ENCODE peak calls at places on chromosomes 2 and 18, in four cellular contexts. One of them, this sample, is unnamed.

GRCh38 chr2:197909377-197909776 is 105.0 kb downstream of the PLCL1 start:
- DNase-seq in left lung: no peak
- DNase-seq in skeletal muscle cell: peak
- DNase-seq in BJ: peak
- DNase-seq in this sample: no peak

GRCh38 chr2:142918624-142919023 is 41.2 kb downstream of the KYNU start:
- DNase-seq in left lung: no peak
- DNase-seq in skeletal muscle cell: no peak
- DNase-seq in BJ: no peak
- DNase-seq in this sample: no peak

GRCh38 chr2:22957441-22957840 is 427.5 kb upstream of the KLHL29 start:
- DNase-seq in left lung: no peak
- DNase-seq in skeletal muscle cell: no peak
- DNase-seq in BJ: no peak
- DNase-seq in this sample: no peak

GRCh38 chr18:54222922-54223567 is 1.4 kb downstream of the MBD2 start:
- DNase-seq in left lung: no peak
- DNase-seq in skeletal muscle cell: no peak
- DNase-seq in BJ: no peak
- DNase-seq in this sample: no peak

GRCh38 chr2:231925303-231926179 is 655 bp downstream of the NPPC start:
- DNase-seq in left lung: peak
- DNase-seq in skeletal muscle cell: peak
- DNase-seq in BJ: no peak
- DNase-seq in this sample: no peak

GRCh38 chr2:145258903-145259579 is 739.1 kb upstream of the ZEB2 start:
- DNase-seq in left lung: no peak
- DNase-seq in skeletal muscle cell: peak
- DNase-seq in BJ: no peak
- DNase-seq in this sample: no peak

GRCh38 chr18:46400449-46400848 is 256.6 kb downstream of the LOXHD1 start:
- DNase-seq in left lung: no peak
- DNase-seq in skeletal muscle cell: no peak
- DNase-seq in BJ: no peak
- DNase-seq in this sample: no peak

GRCh38 chr2:103823847-103824246 is 1030.1 kb upstream of the POU3F3 start:
- DNase-seq in left lung: no peak
- DNase-seq in skeletal muscle cell: no peak
- DNase-seq in BJ: no peak
- DNase-seq in this sample: peak

GRCh38 chr2:23414876-23415275 is 29.9 kb downstream of the KLHL29 start:
- DNase-seq in left lung: no peak
- DNase-seq in skeletal muscle cell: no peak
- DNase-seq in BJ: no peak
- DNase-seq in this sample: no peak

GRCh38 chr2:47222813-47223564 is 67.9 kb upstream of the STPG4 start:
- DNase-seq in left lung: no peak
- DNase-seq in skeletal muscle cell: no peak
- DNase-seq in BJ: no peak
- DNase-seq in this sample: no peak

GRCh38 chr2:186325827-186326535 is 160.1 kb upstream of the ZC3H15 start:
- DNase-seq in left lung: no peak
- DNase-seq in skeletal muscle cell: no peak
- DNase-seq in BJ: no peak
- DNase-seq in this sample: no peak

GRCh38 chr2:175786705-175787104 is 215.4 kb downstream of the LNPK start:
- DNase-seq in left lung: no peak
- DNase-seq in skeletal muscle cell: no peak
- DNase-seq in BJ: no peak
- DNase-seq in this sample: no peak

GRCh38 chr18:79574938-79575525 is 104.6 kb upstream of the CTDP1 start:
- DNase-seq in left lung: peak
- DNase-seq in skeletal muscle cell: no peak
- DNase-seq in BJ: no peak
- DNase-seq in this sample: no peak

GRCh38 chr2:180257247-180257646 is 250.2 kb upstream of the CWC22 start:
- DNase-seq in left lung: no peak
- DNase-seq in skeletal muscle cell: no peak
- DNase-seq in BJ: no peak
- DNase-seq in this sample: no peak

GRCh38 chr2:237432484-237433092 is 18.6 kb upstream of the COL6A3 start:
- DNase-seq in left lung: no peak
- DNase-seq in skeletal muscle cell: peak
- DNase-seq in BJ: peak
- DNase-seq in this sample: no peak

GRCh38 chr18:33304277-33304676 is 136.2 kb downstream of the CCDC178 start:
- DNase-seq in left lung: no peak
- DNase-seq in skeletal muscle cell: no peak
- DNase-seq in BJ: no peak
- DNase-seq in this sample: no peak

GRCh38 chr2:72927619-72928537 is 10.6 kb downstream of the EMX1 start:
- DNase-seq in left lung: no peak
- DNase-seq in skeletal muscle cell: no peak
- DNase-seq in BJ: no peak
- DNase-seq in this sample: no peak

GRCh38 chr2:235500110-235500760 is 6.4 kb downstream of the AGAP1 start:
- DNase-seq in left lung: no peak
- DNase-seq in skeletal muscle cell: no peak
- DNase-seq in BJ: no peak
- DNase-seq in this sample: no peak

GRCh38 chr2:219632758-219633101 is 5.3 kb downstream of the SLC4A3 start:
- DNase-seq in left lung: no peak
- DNase-seq in skeletal muscle cell: no peak
- DNase-seq in BJ: no peak
- DNase-seq in this sample: no peak

GRCh38 chr2:3285901-3286645 is 91.5 kb downstream of the EIPR1 start:
- DNase-seq in left lung: no peak
- DNase-seq in skeletal muscle cell: no peak
- DNase-seq in BJ: no peak
- DNase-seq in this sample: no peak

GRCh38 chr18:22783662-22784076 is 149.5 kb upstream of the RBBP8 start:
- DNase-seq in left lung: no peak
- DNase-seq in skeletal muscle cell: no peak
- DNase-seq in BJ: no peak
- DNase-seq in this sample: no peak

GRCh38 chr2:181465686-181466375 is 8.6 kb downstream of the ITGA4 start:
- DNase-seq in left lung: no peak
- DNase-seq in skeletal muscle cell: peak
- DNase-seq in BJ: peak
- DNase-seq in this sample: no peak

GRCh38 chr2:212328712-212329496 is 209.7 kb downstream of the ERBB4 start:
- DNase-seq in left lung: no peak
- DNase-seq in skeletal muscle cell: no peak
- DNase-seq in BJ: no peak
- DNase-seq in this sample: no peak

GRCh38 chr2:241861264-241861663 is 2.6 kb upstream of the PDCD1 start:
- DNase-seq in left lung: no peak
- DNase-seq in skeletal muscle cell: no peak
- DNase-seq in BJ: no peak
- DNase-seq in this sample: no peak

GRCh38 chr2:239952251-239952650 is 72.9 kb downstream of the NDUFA10 start:
- DNase-seq in left lung: no peak
- DNase-seq in skeletal muscle cell: no peak
- DNase-seq in BJ: no peak
- DNase-seq in this sample: no peak

GRCh38 chr2:234494361-234495075 is 2.4 kb downstream of the ARL4C start:
- DNase-seq in left lung: no peak
- DNase-seq in skeletal muscle cell: no peak
- DNase-seq in BJ: no peak
- DNase-seq in this sample: no peak

GRCh38 chr2:85524567-85524923 is 14.4 kb upstream of the MAT2A start:
- DNase-seq in left lung: no peak
- DNase-seq in skeletal muscle cell: no peak
- DNase-seq in BJ: no peak
- DNase-seq in this sample: no peak

GRCh38 chr2:240229603-240230423 is 89.4 kb upstream of the OTOS start:
- DNase-seq in left lung: peak
- DNase-seq in skeletal muscle cell: no peak
- DNase-seq in BJ: no peak
- DNase-seq in this sample: peak

GRCh38 chr2:173715483-173715882 is 249.7 kb downstream of the SP3 start:
- DNase-seq in left lung: no peak
- DNase-seq in skeletal muscle cell: no peak
- DNase-seq in BJ: no peak
- DNase-seq in this sample: no peak

GRCh38 chr2:26700078-26700477 is 7.6 kb downstream of the KCNK3 start:
- DNase-seq in left lung: no peak
- DNase-seq in skeletal muscle cell: no peak
- DNase-seq in BJ: no peak
- DNase-seq in this sample: no peak

GRCh38 chr2:67070826-67071225 is 326.3 kb upstream of the ETAA1 start:
- DNase-seq in left lung: no peak
- DNase-seq in skeletal muscle cell: no peak
- DNase-seq in BJ: no peak
- DNase-seq in this sample: no peak

GRCh38 chr18:54392621-54393023 is 34.9 kb downstream of the C18orf54 start:
- DNase-seq in left lung: no peak
- DNase-seq in skeletal muscle cell: no peak
- DNase-seq in BJ: no peak
- DNase-seq in this sample: peak

GRCh38 chr2:98732430-98733051 is 1.6 kb upstream of the MGAT4A start:
- DNase-seq in left lung: no peak
- DNase-seq in skeletal muscle cell: no peak
- DNase-seq in BJ: no peak
- DNase-seq in this sample: no peak
- H3K4me3 ChIP-seq in left lung: no peak
- H3K4me3 ChIP-seq in skeletal muscle cell: no peak
- H3K4me3 ChIP-seq in BJ: no peak
- H3K4me3 ChIP-seq in this sample: no peak

GRCh38 chr2:25253153-25253617 is 84.8 kb upstream of the POMC start:
- DNase-seq in left lung: no peak
- DNase-seq in skeletal muscle cell: no peak
- DNase-seq in BJ: no peak
- DNase-seq in this sample: no peak
- H3K4me3 ChIP-seq in left lung: no peak
- H3K4me3 ChIP-seq in skeletal muscle cell: no peak
- H3K4me3 ChIP-seq in BJ: no peak
- H3K4me3 ChIP-seq in this sample: no peak

GRCh38 chr18:58438161-58438983 is 190.5 kb downstream of the ALPK2 start:
- DNase-seq in left lung: no peak
- DNase-seq in skeletal muscle cell: no peak
- DNase-seq in BJ: no peak
- DNase-seq in this sample: peak

GRCh38 chr18:58447342-58448190 is 181.3 kb downstream of the ALPK2 start:
- DNase-seq in left lung: no peak
- DNase-seq in skeletal muscle cell: peak
- DNase-seq in BJ: no peak
- DNase-seq in this sample: no peak

GRCh38 chr18:58446661-58447060 is 182.2 kb downstream of the ALPK2 start:
- DNase-seq in left lung: no peak
- DNase-seq in skeletal muscle cell: no peak
- DNase-seq in BJ: no peak
- DNase-seq in this sample: no peak

GRCh38 chr18:58438984-58439311 is 189.9 kb downstream of the ALPK2 start:
- DNase-seq in left lung: no peak
- DNase-seq in skeletal muscle cell: no peak
- DNase-seq in BJ: no peak
- DNase-seq in this sample: no peak

DNA sequence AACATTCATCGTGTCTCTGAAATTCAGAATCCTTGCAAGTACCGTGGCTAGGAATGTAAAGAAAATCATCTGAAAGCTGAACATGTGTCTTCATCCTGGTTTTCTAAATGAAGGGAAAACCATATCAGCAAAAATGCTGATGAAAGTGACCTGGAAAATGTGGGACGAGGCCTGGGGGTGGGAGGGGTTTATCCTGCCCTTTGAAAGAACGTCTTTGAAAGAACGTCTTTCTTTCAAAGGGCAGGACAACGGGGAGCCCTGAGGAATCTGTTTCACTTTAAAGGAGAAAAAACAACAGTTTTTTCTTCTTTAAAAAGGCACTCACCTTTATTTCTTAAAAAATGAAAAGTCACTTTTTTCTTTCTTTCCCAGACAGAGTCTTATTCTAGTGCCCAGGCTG is 185.2 kb downstream of the ALPK2 start:
- DNase-seq in left lung: no peak
- DNase-seq in skeletal muscle cell: no peak
- DNase-seq in BJ: no peak
- DNase-seq in this sample: no peak
- H3K4me3 ChIP-seq in left lung: no peak
- H3K4me3 ChIP-seq in skeletal muscle cell: no peak
- H3K4me3 ChIP-seq in BJ: no peak
- H3K4me3 ChIP-seq in this sample: no peak

GRCh38 chr2:201255468-201255867 is 4.9 kb upstream of the CASP8 start:
- DNase-seq in left lung: no peak
- DNase-seq in skeletal muscle cell: no peak
- DNase-seq in BJ: no peak
- DNase-seq in this sample: no peak
- H3K4me3 ChIP-seq in left lung: no peak
- H3K4me3 ChIP-seq in skeletal muscle cell: no peak
- H3K4me3 ChIP-seq in BJ: no peak
- H3K4me3 ChIP-seq in this sample: no peak

GRCh38 chr2:167187910-167188595 is 299.8 kb downstream of the XIRP2 start:
- DNase-seq in left lung: no peak
- DNase-seq in skeletal muscle cell: no peak
- DNase-seq in BJ: no peak
- DNase-seq in this sample: no peak
- H3K4me3 ChIP-seq in left lung: no peak
- H3K4me3 ChIP-seq in skeletal muscle cell: no peak
- H3K4me3 ChIP-seq in BJ: no peak
- H3K4me3 ChIP-seq in this sample: no peak